ENCODE peak calls at places on chromosomes 1 and 21, in five cellular contexts. E is K562, O is H1, H is GM12878, P is HepG2. D is an unnamed sample.

GRCh38 chr1:145953861-145954260 is 4.0 kb downstream of the LIX1L start:
- DNase-seq in E (no peak), O (no peak), H (no peak), P (no peak), D (no peak)

GRCh38 chr1:151326619-151327222 is 495 bp downstream of the PI4KB start:
- DNase-seq in E (no peak), O (no peak), H (no peak), P (no peak), D (no peak)

GRCh38 chr1:233254039-233254362 is 41.5 kb downstream of the PCNX2 start:
- DNase-seq in E (no peak), O (no peak), H (no peak), P (no peak), D (no peak)

GRCh38 chr1:155030899-155031298 is 2.7 kb downstream of the DCST2 start:
- DNase-seq in E (no peak), O (no peak), H (no peak), P (no peak), D (no peak)

GRCh38 chr1:153805042-153805745 is 30.0 kb downstream of the SLC27A3 start:
- DNase-seq in E (no peak), O (no peak), H (peak), P (no peak), D (peak)

GRCh38 chr1:244974550-244974949 is 110.2 kb upstream of the HNRNPU start:
- DNase-seq in E (no peak), O (no peak), H (no peak), P (no peak), D (no peak)

GRCh38 chr1:211604548-211604947 is 25.6 kb upstream of the SLC30A1 start:
- DNase-seq in E (no peak), O (no peak), H (no peak), P (peak), D (no peak)

GRCh38 chr1:1122981-1123480 is 7.1 kb upstream of the C1orf159 start:
- DNase-seq in E (no peak), O (no peak), H (no peak), P (peak), D (no peak)

GRCh38 chr1:157090196-157090647 is 9.4 kb downstream of the ETV3L start:
- DNase-seq in E (peak), O (peak), H (no peak), P (peak), D (peak)

GRCh38 chr1:237891979-237892378 is 1.3 kb upstream of the ZP4 start:
- DNase-seq in E (no peak), O (no peak), H (no peak), P (no peak), D (no peak)

GRCh38 chr1:31662463-31662862 is 17.8 kb upstream of the PEF1 start:
- DNase-seq in E (no peak), O (no peak), H (no peak), P (no peak), D (no peak)

GRCh38 chr1:232169436-232169835 is 460.5 kb downstream of the SIPA1L2 start:
- DNase-seq in E (no peak), O (no peak), H (no peak), P (no peak), D (no peak)

GRCh38 chr1:11289064-11289463 is 16.1 kb downstream of the UBIAD1 start:
- DNase-seq in E (no peak), O (no peak), H (no peak), P (no peak), D (no peak)

GRCh38 chr1:99590578-99591209 is 55.2 kb upstream of the PALMD start:
- DNase-seq in E (no peak), O (no peak), H (no peak), P (no peak), D (no peak)

GRCh38 chr1:168610111-168610510 is 33.7 kb downstream of the XCL1 start:
- DNase-seq in E (no peak), O (no peak), H (no peak), P (no peak), D (no peak)

GRCh38 chr1:109135940-109136339 is 22.0 kb downstream of the ELAPOR1 start:
- DNase-seq in E (no peak), O (no peak), H (no peak), P (no peak), D (no peak)

GRCh38 chr1:171213559-171214454 is 28.7 kb downstream of the FMO2 start:
- DNase-seq in E (no peak), O (no peak), H (no peak), P (no peak), D (no peak)

GRCh38 chr1:193406901-193407300 is 220.5 kb upstream of the B3GALT2 start:
- DNase-seq in E (peak), O (no peak), H (no peak), P (peak), D (peak)

GRCh38 chr1:24893431-24893830 is 36.6 kb downstream of the RUNX3 start:
- DNase-seq in E (no peak), O (no peak), H (no peak), P (no peak), D (no peak)

GRCh38 chr21:42739061-42739931 is 85.9 kb downstream of the PDE9A start:
- DNase-seq in E (no peak), O (no peak), H (no peak), P (peak), D (no peak)

GRCh38 chr1:223683586-223684487 is 18.3 kb upstream of the CAPN8 start:
- DNase-seq in E (peak), O (no peak), H (no peak), P (no peak), D (no peak)

GRCh38 chr1:156896490-156897033 is 3.0 kb downstream of the PEAR1 start:
- DNase-seq in E (no peak), O (peak), H (no peak), P (peak), D (peak)

GRCh38 chr1:13725714-13726175 is 25.8 kb downstream of the PRDM2 start:
- DNase-seq in E (no peak), O (no peak), H (no peak), P (peak), D (peak)

GRCh38 chr1:244273845-244274619 is 177.7 kb downstream of the ADSS2 start:
- DNase-seq in E (peak), O (no peak), H (no peak), P (no peak), D (peak)

GRCh38 chr1:154574715-154575114 is 7.1 kb downstream of the CHRNB2 start:
- DNase-seq in E (no peak), O (no peak), H (no peak), P (no peak), D (no peak)

GRCh38 chr1:179586107-179586823 is 5.4 kb upstream of the TDRD5 start:
- DNase-seq in E (peak), O (no peak), H (no peak), P (no peak), D (no peak)

GRCh38 chr1:224168859-224169380 is 14.1 kb upstream of the DEGS1 start:
- DNase-seq in E (no peak), O (no peak), H (peak), P (peak), D (no peak)

GRCh38 chr1:16138772-16139221 is 17.1 kb downstream of the EPHA2 start:
- DNase-seq in E (no peak), O (no peak), H (no peak), P (no peak), D (no peak)

GRCh38 chr1:71240656-71241055 is 159.8 kb upstream of the ZRANB2 start:
- DNase-seq in E (no peak), O (no peak), H (no peak), P (no peak), D (no peak)

GRCh38 chr21:27451116-27451515 is 484.2 kb upstream of the ADAMTS5 start:
- DNase-seq in E (no peak), O (no peak), H (no peak), P (no peak), D (no peak)

GRCh38 chr1:18188820-18189517 is 81.4 kb downstream of the IGSF21 start:
- DNase-seq in E (no peak), O (no peak), H (no peak), P (no peak), D (no peak)

DNA sequence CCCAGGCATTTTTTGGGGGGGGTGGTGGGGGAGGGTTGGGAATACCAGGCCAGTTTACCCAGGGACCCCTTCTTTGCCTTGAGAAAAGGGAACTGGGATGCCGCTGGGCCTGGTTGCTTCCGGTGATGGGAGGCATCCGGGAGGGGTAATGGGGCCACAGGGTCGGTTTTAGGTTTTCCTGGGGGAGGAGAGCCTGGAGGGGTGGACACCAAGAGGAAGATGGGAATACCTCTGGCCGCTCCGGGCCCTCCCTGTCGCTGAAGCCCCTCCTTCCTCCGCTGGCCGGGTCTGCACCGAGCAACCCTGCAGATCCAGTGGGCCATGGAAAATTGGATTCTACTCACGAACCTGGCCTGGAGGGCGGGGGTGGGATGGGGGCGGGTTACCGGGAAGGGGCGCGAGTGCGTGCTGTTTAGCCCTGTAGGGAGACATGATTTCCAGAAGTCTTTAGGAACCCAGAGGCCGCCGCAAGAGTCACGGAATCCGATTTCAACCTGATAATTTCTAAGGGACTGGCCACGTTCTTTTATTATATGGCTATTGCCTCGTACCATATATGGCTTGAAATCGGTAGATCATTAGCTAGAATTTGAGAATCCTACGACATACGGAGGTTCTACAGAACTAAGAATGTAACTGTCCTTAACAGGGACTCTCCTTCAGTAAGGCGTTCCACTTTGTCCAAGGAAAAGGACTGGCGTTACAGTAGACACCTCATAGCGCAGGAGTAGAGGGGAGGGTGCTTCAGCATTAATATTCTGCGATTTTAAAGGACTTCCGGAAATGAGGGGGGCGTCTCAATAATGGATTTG is 768 bp downstream of the AKIRIN1 start:
- DNase-seq in E (peak), O (no peak), H (no peak), P (no peak), D (no peak)
- H3K4me2 ChIP-seq in E (peak), O (peak), H (peak), P (peak), D (peak)

GRCh38 chr1:205064741-205065316 is 19.4 kb downstream of the TMEM81 start:
- DNase-seq in E (no peak), O (no peak), H (no peak), P (no peak), D (no peak)
- TF ChIP-seq JUND in E (no peak), O (no peak), H (no peak), P (no peak), D (no peak)

GRCh38 chr1:66265268-66265667 is 268.7 kb upstream of the SGIP1 start:
- DNase-seq in E (no peak), O (no peak), H (no peak), P (no peak), D (no peak)

GRCh38 chr1:66266756-66267155 is 267.2 kb upstream of the SGIP1 start:
- DNase-seq in E (no peak), O (no peak), H (no peak), P (no peak), D (no peak)

GRCh38 chr1:66267211-66267940 is 266.6 kb upstream of the SGIP1 start:
- DNase-seq in E (no peak), O (no peak), H (no peak), P (no peak), D (no peak)

GRCh38 chr1:66265796-66266195 is 268.2 kb upstream of the SGIP1 start:
- DNase-seq in E (no peak), O (no peak), H (no peak), P (no peak), D (no peak)

DNA sequence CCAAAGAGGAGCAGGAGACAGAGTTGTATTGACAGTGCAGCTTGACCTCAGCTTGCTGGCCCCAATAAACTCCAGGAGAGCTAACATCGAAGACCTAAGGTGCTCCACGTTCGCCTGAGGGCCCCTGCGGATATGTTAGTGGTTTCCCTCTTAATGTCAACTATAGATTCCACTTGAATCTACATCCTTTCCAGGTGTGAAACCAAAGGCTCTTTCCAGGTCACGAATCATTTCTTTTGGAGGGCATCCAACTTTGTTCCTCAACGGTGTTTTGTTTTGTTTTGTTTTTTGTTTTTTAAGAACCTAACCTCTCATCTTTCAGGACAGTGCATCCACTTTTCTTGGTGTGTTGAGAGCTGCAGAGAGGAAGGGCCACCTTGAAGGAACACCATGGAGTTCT is 267.6 kb upstream of the SGIP1 start:
- DNase-seq in E (no peak), O (no peak), H (no peak), P (no peak), D (peak)
- TF ChIP-seq ATF3 in E (no peak), O (no peak), H (no peak), P (no peak), D (no peak)

DNA sequence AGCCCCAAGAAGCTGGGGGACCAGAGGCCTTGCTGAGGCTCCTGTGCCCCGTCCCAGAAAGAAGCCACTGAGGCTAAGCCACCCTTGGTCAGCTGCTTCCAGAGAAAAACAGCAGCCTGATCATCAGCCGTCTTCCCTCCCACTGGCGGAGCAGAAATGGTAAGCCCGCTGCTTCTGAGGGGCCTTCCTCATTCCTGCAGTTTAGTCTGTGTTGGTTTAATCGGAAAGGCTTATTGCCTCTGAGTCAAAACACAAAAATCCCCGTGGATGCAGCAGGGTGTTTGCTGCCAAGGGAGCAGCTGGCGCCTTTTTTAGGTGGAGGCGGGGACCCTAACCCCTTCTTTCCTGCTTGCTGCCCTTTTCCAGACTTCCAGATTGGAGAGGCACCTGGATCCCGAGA is 33.9 kb downstream of the SPSB1 start:
- DNase-seq in E (no peak), O (no peak), H (no peak), P (no peak), D (no peak)
- H3K4me2 ChIP-seq in E (no peak), O (no peak), H (no peak), P (no peak), D (no peak)

DNA sequence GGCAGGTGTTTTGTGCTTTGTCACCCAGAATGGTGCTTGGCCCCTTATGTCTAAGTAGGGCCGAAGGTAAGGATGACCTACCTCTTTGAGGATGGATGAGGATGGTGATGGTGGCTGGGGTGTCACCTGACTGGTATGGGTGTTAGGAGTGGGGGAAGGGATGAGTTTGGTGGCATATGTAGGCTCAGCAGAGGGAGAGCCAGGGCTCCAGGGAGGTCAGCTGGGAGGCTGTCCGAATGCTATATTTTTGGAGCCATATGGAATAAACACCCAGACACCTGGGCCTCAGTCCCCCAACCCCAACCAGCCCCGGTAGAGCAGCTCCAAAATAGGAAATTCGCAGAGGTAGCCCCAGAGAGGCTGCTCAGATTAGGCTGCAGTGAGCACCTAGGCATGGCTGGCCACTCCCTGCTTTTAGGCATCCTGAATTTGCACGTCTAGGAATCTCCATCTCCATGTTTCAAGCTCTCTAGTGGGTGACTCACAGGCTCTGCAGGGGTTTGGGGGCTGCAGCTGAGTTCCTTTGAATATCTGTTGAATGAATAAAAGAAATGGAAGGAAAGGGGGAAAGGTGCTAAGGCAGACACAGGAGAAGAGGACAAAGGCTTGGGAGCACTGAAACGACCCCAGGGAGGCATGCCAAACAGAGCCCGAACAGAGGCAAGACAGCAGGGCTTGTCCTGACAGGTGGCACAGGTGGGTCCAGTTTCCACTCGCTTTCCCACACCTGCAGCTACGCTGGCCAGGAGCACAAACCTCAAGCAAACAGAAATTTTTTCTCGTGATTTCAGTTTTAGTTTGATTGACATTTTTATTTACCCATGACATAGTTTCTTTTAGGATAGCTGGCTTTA is 135.3 kb upstream of the EDN2 start:
- DNase-seq in E (no peak), O (peak), H (no peak), P (no peak), D (no peak)
- TF ChIP-seq JUND in E (no peak), O (no peak), H (no peak), P (no peak), D (no peak)

D was measured in HCT116.